ENCODE peak calls at places on chromosomes 16 and 17, in eight cellular contexts. One of them, this sample, is unnamed.

GRCh38 chr16:27430923-27431484 is 29.0 kb downstream of the IL21R start:
- DNase-seq in IMR-90: peak; percentile 52
- DNase-seq in keratinocyte: no peak
- DNase-seq in mesendoderm: peak; percentile 21
- DNase-seq in H9: peak; percentile 21
- DNase-seq in GM23248: peak; percentile 22
- DNase-seq in PC-3: no peak
- DNase-seq in fibroblast of lung: peak; percentile 25
- DNase-seq in this sample: no peak

GRCh38 chr16:88639231-88640038 is 1.1 kb downstream of the IL17C start:
- DNase-seq in keratinocyte: no peak
- DNase-seq in H9: peak; percentile 92
- DNase-seq in PC-3: no peak
- DNase-seq in fibroblast of lung: no peak
- DNase-seq in mesendoderm: peak; percentile 65
- DNase-seq in IMR-90: no peak
- DNase-seq in GM23248: peak; percentile 46
- DNase-seq in this sample: no peak

GRCh38 chr16:86517652-86518258 is 7.4 kb downstream of the FOXF1 start:
- DNase-seq in fibroblast of lung: peak; percentile 89
- DNase-seq in GM23248: peak; percentile 81
- DNase-seq in keratinocyte: no peak
- DNase-seq in PC-3: peak; percentile 44
- DNase-seq in mesendoderm: peak; percentile 79
- DNase-seq in H9: peak; percentile 80
- DNase-seq in IMR-90: peak; percentile 88
- DNase-seq in this sample: peak; percentile 89

GRCh38 chr16:1425616-1426370 is 5.1 kb upstream of the PERCC1 start:
- DNase-seq in PC-3: no peak
- DNase-seq in fibroblast of lung: no peak
- DNase-seq in GM23248: no peak
- DNase-seq in H9: no peak
- DNase-seq in IMR-90: no peak
- DNase-seq in keratinocyte: no peak
- DNase-seq in mesendoderm: no peak
- DNase-seq in this sample: no peak

GRCh38 chr17:68355093-68355492 is 63.8 kb downstream of the ARSG start:
- DNase-seq in GM23248: peak; percentile 61
- DNase-seq in keratinocyte: no peak
- DNase-seq in mesendoderm: no peak
- DNase-seq in fibroblast of lung: peak; percentile 48
- DNase-seq in IMR-90: peak; percentile 65
- DNase-seq in H9: no peak
- DNase-seq in PC-3: peak; percentile 53
- DNase-seq in this sample: peak; percentile 43

GRCh38 chr16:84881702-84882521 is 62.1 kb downstream of the CRISPLD2 start:
- DNase-seq in keratinocyte: peak; percentile 56
- DNase-seq in mesendoderm: peak; percentile 78
- DNase-seq in fibroblast of lung: peak; percentile 95
- DNase-seq in IMR-90: peak; percentile 97
- DNase-seq in PC-3: no peak
- DNase-seq in H9: no peak
- DNase-seq in GM23248: peak; percentile 98
- DNase-seq in this sample: peak; percentile 90

GRCh38 chr17:34757106-34757505 is 177.7 kb downstream of the TMEM132E start:
- DNase-seq in H9: no peak
- DNase-seq in mesendoderm: no peak
- DNase-seq in keratinocyte: no peak
- DNase-seq in GM23248: peak; percentile 5
- DNase-seq in fibroblast of lung: no peak
- DNase-seq in PC-3: no peak
- DNase-seq in IMR-90: no peak
- DNase-seq in this sample: no peak

GRCh38 chr16:55012362-55012761 is 81.7 kb downstream of the IRX5 start:
- DNase-seq in PC-3: no peak
- DNase-seq in GM23248: no peak
- DNase-seq in fibroblast of lung: no peak
- DNase-seq in IMR-90: no peak
- DNase-seq in mesendoderm: no peak
- DNase-seq in H9: no peak
- DNase-seq in keratinocyte: no peak
- DNase-seq in this sample: no peak

GRCh38 chr16:24729967-24730815 is 740 bp downstream of the TNRC6A start:
- DNase-seq in H9: no peak
- DNase-seq in mesendoderm: peak; percentile 38
- DNase-seq in GM23248: peak; percentile 65
- DNase-seq in fibroblast of lung: peak; percentile 39
- DNase-seq in PC-3: no peak
- DNase-seq in keratinocyte: no peak
- DNase-seq in IMR-90: peak; percentile 18
- DNase-seq in this sample: peak; percentile 61

GRCh38 chr16:11052080-11052808 is 107.9 kb downstream of the CLEC16A start:
- DNase-seq in keratinocyte: no peak
- DNase-seq in GM23248: no peak
- DNase-seq in H9: no peak
- DNase-seq in PC-3: no peak
- DNase-seq in mesendoderm: peak; percentile 48
- DNase-seq in IMR-90: no peak
- DNase-seq in fibroblast of lung: peak; percentile 18
- DNase-seq in this sample: no peak

GRCh38 chr17:35740997-35741931 is 9.8 kb downstream of the RASL10B start:
- DNase-seq in PC-3: no peak
- DNase-seq in fibroblast of lung: no peak
- DNase-seq in keratinocyte: no peak
- DNase-seq in IMR-90: no peak
- DNase-seq in GM23248: no peak
- DNase-seq in H9: peak; percentile 82
- DNase-seq in mesendoderm: peak; percentile 54
- DNase-seq in this sample: no peak

GRCh38 chr17:79125503-79125902 is 50.9 kb downstream of the ENGASE start:
- DNase-seq in mesendoderm: no peak
- DNase-seq in IMR-90: no peak
- DNase-seq in fibroblast of lung: no peak
- DNase-seq in PC-3: no peak
- DNase-seq in keratinocyte: no peak
- DNase-seq in H9: no peak
- DNase-seq in GM23248: no peak
- DNase-seq in this sample: no peak

GRCh38 chr17:79127534-79128135 is 53.0 kb downstream of the ENGASE start:
- DNase-seq in IMR-90: no peak
- DNase-seq in PC-3: no peak
- DNase-seq in GM23248: no peak
- DNase-seq in keratinocyte: no peak
- DNase-seq in H9: no peak
- DNase-seq in mesendoderm: no peak
- DNase-seq in fibroblast of lung: no peak
- DNase-seq in this sample: no peak

GRCh38 chr17:79124513-79125209 is 50.0 kb downstream of the ENGASE start:
- DNase-seq in GM23248: no peak
- DNase-seq in H9: no peak
- DNase-seq in fibroblast of lung: no peak
- DNase-seq in keratinocyte: no peak
- DNase-seq in PC-3: no peak
- DNase-seq in mesendoderm: no peak
- DNase-seq in IMR-90: no peak
- DNase-seq in this sample: no peak

GRCh38 chr17:79123988-79124387 is 49.4 kb downstream of the ENGASE start:
- DNase-seq in GM23248: no peak
- DNase-seq in keratinocyte: no peak
- DNase-seq in fibroblast of lung: no peak
- DNase-seq in PC-3: no peak
- DNase-seq in IMR-90: no peak
- DNase-seq in mesendoderm: no peak
- DNase-seq in H9: no peak
- DNase-seq in this sample: no peak

GRCh38 chr17:79126139-79126538 is 51.5 kb downstream of the ENGASE start:
- DNase-seq in H9: peak; percentile 62
- DNase-seq in fibroblast of lung: no peak
- DNase-seq in keratinocyte: no peak
- DNase-seq in mesendoderm: peak; percentile 32
- DNase-seq in PC-3: peak; percentile 33
- DNase-seq in IMR-90: no peak
- DNase-seq in GM23248: no peak
- DNase-seq in this sample: no peak
- H3K9ac ChIP-seq in H9: no peak overlapping the region
- H3K9ac ChIP-seq in fibroblast of lung: no peak overlapping the region
- H3K9ac ChIP-seq in keratinocyte: no peak overlapping the region
- H3K9ac ChIP-seq in mesendoderm: no peak overlapping the region
- H3K9ac ChIP-seq in PC-3: no peak overlapping the region
- H3K9ac ChIP-seq in IMR-90: no peak overlapping the region
- H3K9ac ChIP-seq in GM23248: no peak overlapping the region
- H3K9ac ChIP-seq in this sample: no peak overlapping the region

DNA sequence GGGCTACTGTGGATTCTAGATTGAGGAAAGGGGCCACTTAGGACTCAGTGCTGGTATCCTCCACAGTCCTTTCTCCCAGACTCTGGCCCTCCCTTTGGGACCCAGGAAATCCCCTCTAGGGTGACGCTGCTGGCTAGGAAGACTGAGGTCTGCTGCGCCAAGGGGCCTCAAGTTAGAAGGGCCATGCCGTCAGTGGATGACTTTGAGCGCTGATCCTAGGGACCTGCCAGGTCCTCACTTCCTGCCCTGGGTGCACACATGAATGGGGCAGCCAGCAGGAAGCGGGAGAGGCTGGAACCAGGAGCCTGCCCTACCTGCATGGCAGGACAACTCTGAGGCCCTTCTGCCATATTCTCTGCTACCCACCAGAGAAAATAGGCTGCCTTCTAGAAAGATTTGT is 145.0 kb downstream of the RAB11FIP4 start:
- DNase-seq in mesendoderm: no peak
- DNase-seq in H9: peak; percentile 28
- DNase-seq in PC-3: no peak
- DNase-seq in keratinocyte: no peak
- DNase-seq in IMR-90: no peak
- DNase-seq in GM23248: no peak
- DNase-seq in fibroblast of lung: no peak
- DNase-seq in this sample: no peak
- H3K9ac ChIP-seq in mesendoderm: no peak overlapping the region
- H3K9ac ChIP-seq in H9: no peak overlapping the region
- H3K9ac ChIP-seq in PC-3: no peak overlapping the region
- H3K9ac ChIP-seq in keratinocyte: no peak overlapping the region
- H3K9ac ChIP-seq in IMR-90: no peak overlapping the region
- H3K9ac ChIP-seq in GM23248: no peak overlapping the region
- H3K9ac ChIP-seq in fibroblast of lung: no peak overlapping the region
- H3K9ac ChIP-seq in this sample: no peak overlapping the region

GRCh38 chr16:66751135-66751991 is at the start of gene DYNC1LI2:
- DNase-seq in IMR-90: peak; percentile 58
- DNase-seq in fibroblast of lung: peak; percentile 70
- DNase-seq in PC-3: peak; percentile 74
- DNase-seq in GM23248: peak; percentile 92
- DNase-seq in mesendoderm: peak; percentile 72
- DNase-seq in keratinocyte: no peak
- DNase-seq in H9: peak; percentile 81
- DNase-seq in this sample: peak; percentile 88

GRCh38 chr16:66752958-66753357 is 1.5 kb upstream of the DYNC1LI2 start:
- DNase-seq in GM23248: no peak
- DNase-seq in H9: no peak
- DNase-seq in PC-3: no peak
- DNase-seq in IMR-90: no peak
- DNase-seq in fibroblast of lung: no peak
- DNase-seq in keratinocyte: no peak
- DNase-seq in mesendoderm: no peak
- DNase-seq in this sample: no peak

GRCh38 chr16:66751992-66752322 is 548 bp upstream of the DYNC1LI2 start:
- DNase-seq in fibroblast of lung: no peak
- DNase-seq in GM23248: no peak
- DNase-seq in mesendoderm: no peak
- DNase-seq in H9: no peak
- DNase-seq in PC-3: no peak
- DNase-seq in keratinocyte: no peak
- DNase-seq in IMR-90: no peak
- DNase-seq in this sample: no peak

GRCh38 chr16:66754211-66754610 is 2.8 kb upstream of the DYNC1LI2 start:
- DNase-seq in mesendoderm: no peak
- DNase-seq in H9: no peak
- DNase-seq in PC-3: no peak
- DNase-seq in IMR-90: no peak
- DNase-seq in GM23248: no peak
- DNase-seq in fibroblast of lung: no peak
- DNase-seq in keratinocyte: no peak
- DNase-seq in this sample: no peak

DNA sequence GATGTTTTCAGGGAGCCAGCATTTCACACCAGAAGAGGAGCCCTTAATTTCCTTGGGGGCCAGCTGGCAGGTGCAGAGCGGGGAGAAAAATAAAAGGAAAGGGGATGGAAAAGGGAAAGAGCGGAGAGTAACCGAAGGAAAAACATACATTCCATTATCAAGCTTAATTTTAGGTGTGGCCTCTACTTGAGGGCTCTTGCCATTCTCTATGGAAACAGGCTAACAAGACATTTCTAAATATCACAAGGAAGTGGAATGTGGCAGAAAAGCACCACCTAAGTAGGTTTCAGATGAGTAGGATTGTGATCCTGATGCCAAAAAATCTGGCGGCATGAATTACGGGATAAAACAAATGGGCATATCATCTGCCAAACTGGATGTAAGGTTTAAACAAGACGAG is 970 bp upstream of the DYNC1LI2 start:
- DNase-seq in mesendoderm: no peak
- DNase-seq in H9: no peak
- DNase-seq in IMR-90: no peak
- DNase-seq in fibroblast of lung: no peak
- DNase-seq in PC-3: no peak
- DNase-seq in keratinocyte: no peak
- DNase-seq in GM23248: no peak
- DNase-seq in this sample: no peak
- H3K9ac ChIP-seq in mesendoderm: no peak overlapping the region
- H3K9ac ChIP-seq in H9: no peak overlapping the region
- H3K9ac ChIP-seq in IMR-90: no peak overlapping the region
- H3K9ac ChIP-seq in fibroblast of lung: no peak overlapping the region
- H3K9ac ChIP-seq in PC-3: no peak overlapping the region
- H3K9ac ChIP-seq in keratinocyte: peak overlapping the region; percentile 92
- H3K9ac ChIP-seq in GM23248: peak overlapping the region; percentile 95
- H3K9ac ChIP-seq in this sample: peak overlapping the region; percentile 93

GRCh38 chr16:49663081-49664057 is 192.5 kb downstream of the ZNF423 start:
- DNase-seq in keratinocyte: no peak
- DNase-seq in mesendoderm: no peak
- DNase-seq in PC-3: no peak
- DNase-seq in GM23248: peak; percentile 35
- DNase-seq in IMR-90: no peak
- DNase-seq in fibroblast of lung: no peak
- DNase-seq in H9: no peak
- DNase-seq in this sample: peak; percentile 19

GRCh38 chr16:49660647-49661046 is 195.3 kb downstream of the ZNF423 start:
- DNase-seq in mesendoderm: no peak
- DNase-seq in fibroblast of lung: no peak
- DNase-seq in H9: no peak
- DNase-seq in keratinocyte: no peak
- DNase-seq in IMR-90: no peak
- DNase-seq in GM23248: no peak
- DNase-seq in PC-3: no peak
- DNase-seq in this sample: no peak

GRCh38 chr16:49659356-49659755 is 196.6 kb downstream of the ZNF423 start:
- DNase-seq in H9: no peak
- DNase-seq in mesendoderm: no peak
- DNase-seq in fibroblast of lung: no peak
- DNase-seq in IMR-90: no peak
- DNase-seq in keratinocyte: no peak
- DNase-seq in PC-3: no peak
- DNase-seq in GM23248: no peak
- DNase-seq in this sample: peak; percentile 9

GRCh38 chr16:49661465-49662187 is 194.3 kb downstream of the ZNF423 start:
- DNase-seq in mesendoderm: no peak
- DNase-seq in PC-3: no peak
- DNase-seq in keratinocyte: no peak
- DNase-seq in GM23248: no peak
- DNase-seq in IMR-90: no peak
- DNase-seq in fibroblast of lung: no peak
- DNase-seq in H9: no peak
- DNase-seq in this sample: peak; percentile 10

GRCh38 chr16:49664221-49665215 is 191.4 kb downstream of the ZNF423 start:
- DNase-seq in fibroblast of lung: no peak
- DNase-seq in GM23248: peak; percentile 12
- DNase-seq in IMR-90: no peak
- DNase-seq in mesendoderm: no peak
- DNase-seq in PC-3: no peak
- DNase-seq in H9: no peak
- DNase-seq in keratinocyte: no peak
- DNase-seq in this sample: no peak
- H3K9ac ChIP-seq in fibroblast of lung: no peak overlapping the region
- H3K9ac ChIP-seq in GM23248: no peak overlapping the region
- H3K9ac ChIP-seq in IMR-90: no peak overlapping the region
- H3K9ac ChIP-seq in mesendoderm: no peak overlapping the region
- H3K9ac ChIP-seq in PC-3: no peak overlapping the region
- H3K9ac ChIP-seq in H9: no peak overlapping the region
- H3K9ac ChIP-seq in keratinocyte: no peak overlapping the region
- H3K9ac ChIP-seq in this sample: peak overlapping the region; percentile 54